ENCODE peak calls at places on chromosomes 6 and 20, in five cellular contexts. One of them, this sample, is unnamed.

GRCh38 chr6:136994782-136995181 is 50.0 kb downstream of the IL20RA start:
- DNase-seq in nephron progenitor cell: no peak
- DNase-seq in HCEC 1CT: no peak
- DNase-seq in EH: no peak
- DNase-seq in caudate nucleus: no peak
- DNase-seq in this sample: no peak

GRCh38 chr6:68134796-68135195 is 500.3 kb upstream of the ADGRB3 start:
- DNase-seq in caudate nucleus: no peak
- DNase-seq in HCEC 1CT: no peak
- DNase-seq in EH: no peak
- DNase-seq in nephron progenitor cell: no peak
- DNase-seq in this sample: no peak

GRCh38 chr6:37480951-37481597 is 18.6 kb downstream of the CCDC167 start:
- DNase-seq in HCEC 1CT: no peak
- DNase-seq in EH: no peak
- DNase-seq in caudate nucleus: no peak
- DNase-seq in nephron progenitor cell: no peak
- DNase-seq in this sample: no peak

GRCh38 chr6:3751019-3751729 is at the start of gene PXDC1:
- DNase-seq in HCEC 1CT: peak
- DNase-seq in nephron progenitor cell: peak
- DNase-seq in EH: no peak
- DNase-seq in caudate nucleus: no peak
- DNase-seq in this sample: peak

GRCh38 chr6:42452171-42453026 is 673 bp upstream of the TRERF1 start:
- DNase-seq in HCEC 1CT: peak
- DNase-seq in nephron progenitor cell: peak
- DNase-seq in EH: peak
- DNase-seq in caudate nucleus: peak
- DNase-seq in this sample: peak

GRCh38 chr20:36744243-36744642 is 1.6 kb downstream of the NDRG3 start:
- DNase-seq in nephron progenitor cell: no peak
- DNase-seq in caudate nucleus: no peak
- DNase-seq in EH: no peak
- DNase-seq in HCEC 1CT: no peak
- DNase-seq in this sample: no peak

GRCh38 chr6:37092851-37093727 is 76.9 kb upstream of the PIM1 start:
- DNase-seq in caudate nucleus: no peak
- DNase-seq in HCEC 1CT: no peak
- DNase-seq in EH: no peak
- DNase-seq in nephron progenitor cell: no peak
- DNase-seq in this sample: no peak

GRCh38 chr6:149200282-149200936 is 117.1 kb upstream of the TAB2 start:
- DNase-seq in HCEC 1CT: no peak
- DNase-seq in caudate nucleus: no peak
- DNase-seq in EH: no peak
- DNase-seq in nephron progenitor cell: no peak
- DNase-seq in this sample: no peak

GRCh38 chr6:147194652-147195403 is 9.4 kb upstream of the STXBP5 start:
- DNase-seq in EH: peak
- DNase-seq in nephron progenitor cell: no peak
- DNase-seq in caudate nucleus: no peak
- DNase-seq in HCEC 1CT: peak
- DNase-seq in this sample: no peak

GRCh38 chr6:45933855-45934254 is 81.8 kb downstream of the CLIC5 start:
- DNase-seq in EH: no peak
- DNase-seq in HCEC 1CT: no peak
- DNase-seq in nephron progenitor cell: no peak
- DNase-seq in caudate nucleus: no peak
- DNase-seq in this sample: no peak

GRCh38 chr6:134436281-134436815 is 118.4 kb upstream of the SGK1 start:
- DNase-seq in caudate nucleus: peak
- DNase-seq in HCEC 1CT: peak
- DNase-seq in EH: peak
- DNase-seq in nephron progenitor cell: no peak
- DNase-seq in this sample: peak

GRCh38 chr6:1578293-1578745 is 31.4 kb upstream of the FOXC1 start:
- DNase-seq in EH: no peak
- DNase-seq in caudate nucleus: no peak
- DNase-seq in HCEC 1CT: no peak
- DNase-seq in nephron progenitor cell: no peak
- DNase-seq in this sample: no peak

GRCh38 chr6:30060634-30060981 is 457 bp upstream of the POLR1H start:
- DNase-seq in EH: peak
- DNase-seq in caudate nucleus: peak
- DNase-seq in HCEC 1CT: no peak
- DNase-seq in nephron progenitor cell: peak
- DNase-seq in this sample: peak

GRCh38 chr20:34824861-34825529 is 456 bp downstream of the NCOA6 start:
- DNase-seq in nephron progenitor cell: peak
- DNase-seq in HCEC 1CT: peak
- DNase-seq in caudate nucleus: peak
- DNase-seq in EH: peak
- DNase-seq in this sample: peak

GRCh38 chr20:62067547-62068260 is 2.0 kb upstream of the TAF4 start:
- DNase-seq in EH: no peak
- DNase-seq in caudate nucleus: no peak
- DNase-seq in nephron progenitor cell: no peak
- DNase-seq in HCEC 1CT: no peak
- DNase-seq in this sample: no peak

GRCh38 chr6:24140572-24140971 is 14.6 kb downstream of the NRSN1 start:
- DNase-seq in HCEC 1CT: no peak
- DNase-seq in nephron progenitor cell: no peak
- DNase-seq in caudate nucleus: peak
- DNase-seq in EH: no peak
- DNase-seq in this sample: no peak